ENCODE peak calls at places on chromosome 13, in four cellular contexts. F is SK-N-SH, I is stomach, G is fibroblast of lung. C is an unnamed sample.

GRCh38 chr13:47680752-47681151 is 320.3 kb downstream of the SUCLA2 start:
- DNase-seq in F (no peak), G (peak; percentile 63), I (no peak), C (no peak)

GRCh38 chr13:111005808-111006494 is 91.1 kb upstream of the ANKRD10 start:
- DNase-seq in I (peak; percentile 42), F (no peak), G (peak; percentile 31), C (no peak)

GRCh38 chr13:37369618-37370017 is 228.9 kb downstream of the POSTN start:
- DNase-seq in F (no peak), I (no peak), G (peak; percentile 64), C (no peak)

GRCh38 chr13:44842158-44842557 is 147.1 kb downstream of the NUFIP1 start:
- DNase-seq in G (peak; percentile 75), I (no peak), F (no peak), C (peak; percentile 7)

GRCh38 chr13:85806553-85807175 is 7.4 kb upstream of the SLITRK6 start:
- DNase-seq in F (peak; percentile 17), G (peak; percentile 30), I (no peak), C (no peak)

GRCh38 chr13:57716295-57716694 is 84.8 kb downstream of the PCDH17 start:
- DNase-seq in F (no peak), I (no peak), G (no peak), C (no peak)

GRCh38 chr13:111880185-111880584 is 186.8 kb upstream of the SOX1 start:
- DNase-seq in I (no peak), F (no peak), G (no peak), C (peak; percentile 30)

GRCh38 chr13:59447846-59448620 is 715.7 kb downstream of the DIAPH3 start:
- DNase-seq in G (peak; percentile 94), F (no peak), I (no peak), C (no peak)

GRCh38 chr13:113927661-113928581 is 46.0 kb downstream of the C13orf46 start:
- DNase-seq in F (no peak), G (peak; percentile 90), I (peak; percentile 32), C (no peak)

GRCh38 chr13:110866491-110867170 is 48.2 kb downstream of the ANKRD10 start:
- DNase-seq in I (no peak), G (no peak), F (no peak), C (no peak)

GRCh38 chr13:43785681-43786471 is 896 bp downstream of the ENOX1 start:
- DNase-seq in F (peak; percentile 89), I (peak; percentile 70), G (peak; percentile 62), C (peak; percentile 78)

GRCh38 chr13:109529964-109530363 is 256.4 kb downstream of the IRS2 start:
- DNase-seq in G (no peak), I (no peak), F (no peak), C (no peak)

GRCh38 chr13:21010621-21011020 is 50.8 kb downstream of the LATS2 start:
- DNase-seq in G (peak; percentile 24), F (no peak), I (no peak), C (no peak)

GRCh38 chr13:29436291-29436690 is 159.2 kb downstream of the SLC7A1 start:
- DNase-seq in I (no peak), G (peak; percentile 91), F (no peak), C (no peak)

GRCh38 chr13:95921485-95921884 is 131.7 kb downstream of the UGGT2 start:
- DNase-seq in G (peak; percentile 50), F (no peak), I (no peak), C (no peak)

GRCh38 chr13:95920485-95920884 is 132.7 kb downstream of the UGGT2 start:
- DNase-seq in F (no peak), I (no peak), G (peak; percentile 53), C (no peak)

GRCh38 chr13:95929430-95929829 is 123.8 kb downstream of the UGGT2 start:
- DNase-seq in G (no peak), F (no peak), I (no peak), C (no peak)

GRCh38 chr13:95926231-95926630 is 127.0 kb downstream of the UGGT2 start:
- DNase-seq in I (no peak), G (peak; percentile 10), F (peak; percentile 19), C (no peak)

DNA sequence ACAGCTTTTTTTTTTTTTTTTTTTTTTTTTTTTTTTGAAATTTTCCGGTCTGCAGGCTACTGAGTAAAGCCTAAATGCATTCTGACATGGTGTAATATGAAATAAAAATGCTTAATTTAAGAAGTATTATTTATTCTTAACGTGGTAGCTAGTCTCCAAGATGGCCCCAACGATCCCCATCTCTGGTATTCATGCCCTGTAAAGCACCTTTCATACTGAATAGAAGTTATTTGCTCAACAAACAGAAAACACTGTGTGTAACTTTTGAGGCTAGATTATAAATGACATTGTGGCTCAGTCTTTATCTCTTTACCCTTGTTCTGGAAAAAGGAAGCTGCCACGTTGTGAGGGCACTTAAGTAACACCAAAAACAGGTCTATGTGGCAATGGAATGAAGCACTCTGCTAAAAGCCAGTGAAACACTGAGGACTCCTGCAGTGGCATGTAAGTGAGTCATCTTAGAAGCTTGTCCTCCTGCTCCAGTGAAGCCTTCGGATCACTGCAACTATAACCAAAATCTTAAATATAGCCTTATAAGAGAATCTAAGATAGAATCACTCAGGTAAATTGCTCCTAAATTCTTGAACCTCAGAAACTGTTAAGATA is 128.7 kb downstream of the UGGT2 start:
- DNase-seq in F (no peak), G (peak; percentile 94), I (no peak), C (no peak)
- H3K27ac ChIP-seq in F (peak overlapping the region; percentile 6), G (no peak overlapping the region), I (no peak overlapping the region), C (no peak overlapping the region)

DNA sequence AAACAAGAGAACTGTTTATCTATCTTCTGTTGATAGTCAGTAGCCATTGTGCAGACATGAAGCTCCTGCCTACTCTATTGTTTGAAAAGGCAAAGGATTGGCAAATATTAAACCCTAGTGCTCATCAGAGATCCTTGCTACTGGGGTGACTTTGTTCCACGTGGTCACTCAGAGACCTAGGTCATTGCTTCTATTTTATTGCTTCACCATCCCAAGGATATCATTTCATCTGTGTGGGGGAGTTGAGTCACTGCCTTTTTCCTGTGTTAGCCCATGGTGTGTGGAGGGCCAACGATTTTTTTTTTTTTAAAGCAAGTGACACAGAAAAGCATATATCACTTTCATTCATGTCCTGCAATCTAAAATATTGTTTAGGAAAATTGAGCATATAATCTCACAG is 254.1 kb upstream of the RXFP2 start:
- DNase-seq in F (no peak), G (no peak), I (no peak), C (no peak)
- H3K27ac ChIP-seq in F (peak overlapping the region; percentile 58), G (no peak overlapping the region), I (no peak overlapping the region), C (no peak overlapping the region)

GRCh38 chr13:99160415-99160814 is 40.2 kb upstream of the UBAC2 start:
- DNase-seq in F (no peak), I (no peak), G (no peak), C (no peak)
- H3K27ac ChIP-seq in F (no peak overlapping the region), I (no peak overlapping the region), G (no peak overlapping the region), C (no peak overlapping the region)

DNA sequence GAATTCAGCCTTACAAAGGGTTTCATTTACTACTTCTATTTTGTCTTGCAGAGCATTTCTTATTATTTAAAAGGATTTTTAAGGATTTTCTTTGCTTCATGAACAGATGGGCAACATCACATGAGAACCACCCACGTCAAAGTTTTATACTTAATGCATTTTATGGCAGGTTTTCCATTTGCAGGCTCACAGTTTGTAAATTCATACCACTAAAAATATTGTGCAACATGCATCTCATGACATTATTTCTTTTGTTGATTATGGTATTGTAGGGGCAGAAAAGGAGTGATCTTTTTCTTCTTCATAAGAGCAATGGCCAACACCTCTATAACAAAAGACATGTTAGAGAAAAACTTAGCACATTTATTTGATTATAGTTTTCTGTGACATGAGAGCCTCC is 554.0 kb upstream of the SPRY2 start:
- DNase-seq in I (no peak), G (no peak), F (no peak), C (no peak)
- H3K27ac ChIP-seq in I (no peak overlapping the region), G (no peak overlapping the region), F (no peak overlapping the region), C (no peak overlapping the region)

DNA sequence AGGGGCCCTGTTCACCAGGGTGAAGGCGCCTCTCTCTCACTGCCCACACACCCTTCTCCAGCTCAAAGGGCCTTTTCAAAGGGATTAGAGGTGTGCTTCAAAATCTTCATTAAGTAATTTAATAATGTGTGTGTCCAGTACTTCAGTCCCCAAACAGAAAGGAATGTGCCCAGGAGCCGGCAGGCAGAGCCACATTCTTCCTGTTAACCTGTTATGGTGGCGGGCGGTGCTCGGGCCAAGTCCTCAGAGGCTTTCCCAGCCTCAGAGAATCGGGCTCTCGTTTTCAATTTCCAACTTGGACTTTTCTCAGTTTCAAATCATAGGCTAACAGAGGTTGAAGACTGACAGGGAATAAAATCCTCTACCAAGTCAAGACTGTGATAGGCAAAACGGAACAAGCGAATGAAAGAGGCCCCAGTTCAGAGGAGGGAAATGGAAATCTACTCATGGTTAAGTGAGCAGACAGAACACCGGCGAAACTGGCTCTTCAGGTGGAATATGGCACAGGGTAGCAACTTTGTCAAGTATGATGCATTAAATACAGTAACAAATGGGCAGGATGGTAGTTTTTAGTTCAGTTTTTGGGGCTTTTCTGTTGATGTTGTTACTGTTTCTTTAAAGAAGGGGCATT is 68.6 kb downstream of the FOXO1 start:
- DNase-seq in G (no peak), I (peak; percentile 45), F (no peak), C (no peak)
- H3K27ac ChIP-seq in G (no peak overlapping the region), I (peak overlapping the region; percentile 43), F (no peak overlapping the region), C (peak overlapping the region; percentile 49)